ENCODE peak calls at places on chromosomes 4 and X, in five cellular contexts. A is fibroblast of lung, T is neural progenitor cell, N is GM23248, G is MM.1S. E is an unnamed sample.

GRCh38 chr4:182925298-182925738 is 8.1 kb upstream of the DCTD start:
- DNase-seq in G (peak), A (peak), T (peak), N (peak), E (peak)

GRCh38 chr4:152892985-152893384 is 43.1 kb upstream of the FHDC1 start:
- DNase-seq in G (no peak), T (no peak), A (no peak), N (no peak), E (no peak)

GRCh38 chr4:145920205-145920604 is 18.4 kb downstream of the ZNF827 start:
- DNase-seq in G (no peak), A (peak), T (no peak), N (peak), E (peak)

GRCh38 chr4:151677193-151677592 is 83.6 kb downstream of the GATB start:
- DNase-seq in N (no peak), A (no peak), G (no peak), T (no peak), E (no peak)

GRCh38 chrX:2967998-2968909 is 38.1 kb upstream of the ARSH start:
- DNase-seq in N (peak), A (peak), G (no peak), T (peak), E (peak)

GRCh38 chr4:117068120-117068519 is 17.3 kb downstream of the TRAM1L1 start:
- DNase-seq in G (no peak), N (no peak), T (no peak), A (no peak), E (no peak)

GRCh38 chrX:39985551-39985950 is 112.2 kb downstream of the BCOR start:
- DNase-seq in A (no peak), N (no peak), G (no peak), T (no peak), E (no peak)

GRCh38 chr4:143399113-143399949 is 62.7 kb downstream of the GAB1 start:
- DNase-seq in G (peak), T (peak), A (no peak), N (peak), E (no peak)

GRCh38 chrX:74383611-74384010 is 37.7 kb upstream of the SLC16A2 start:
- DNase-seq in N (peak), G (peak), A (peak), T (peak), E (peak)

GRCh38 chr4:154958621-154959358 is 177.7 kb downstream of the RBM46 start:
- DNase-seq in T (no peak), N (no peak), A (peak), G (no peak), E (no peak)

GRCh38 chrX:148567229-148567628 is 66.8 kb downstream of the AFF2 start:
- DNase-seq in N (peak), A (peak), G (no peak), T (no peak), E (peak)

GRCh38 chr4:142850478-142850877 is 4.4 kb upstream of the INPP4B start:
- DNase-seq in N (peak), G (no peak), T (peak), A (no peak), E (no peak)

GRCh38 chrX:20514358-20514757 is 247.6 kb upstream of the RPS6KA3 start:
- DNase-seq in G (no peak), N (peak), T (no peak), A (peak), E (peak)

GRCh38 chrX:13863326-13863725 is 46.4 kb upstream of the GPM6B start:
- DNase-seq in G (no peak), N (no peak), T (no peak), A (peak), E (peak)

GRCh38 chr4:185435466-185435865 is 9.7 kb upstream of the UFSP2 start:
- DNase-seq in G (no peak), N (no peak), A (no peak), T (no peak), E (no peak)

GRCh38 chr4:155805016-155805415 is 46.2 kb downstream of the GUCY1B1 start:
- DNase-seq in G (no peak), N (peak), A (peak), T (no peak), E (peak)

GRCh38 chr4:146638801-146639351 is at the start of gene POU4F2:
- DNase-seq in A (peak), T (peak), G (no peak), N (peak), E (peak)

GRCh38 chr4:68361146-68361589 is 11.3 kb upstream of the YTHDC1 start:
- DNase-seq in N (peak), G (no peak), T (no peak), A (peak), E (peak)

GRCh38 chrX:82692991-82693390 is 815.1 kb upstream of the POU3F4 start:
- DNase-seq in T (no peak), A (no peak), N (no peak), G (no peak), E (no peak)

GRCh38 chr4:110869114-110869513 is 246.2 kb upstream of the PITX2 start:
- DNase-seq in A (peak), N (peak), T (no peak), G (no peak), E (peak)

GRCh38 chr4:17347445-17347844 is 164.4 kb downstream of the QDPR start:
- DNase-seq in N (peak), T (peak), G (peak), A (peak), E (no peak)

GRCh38 chrX:41382699-41383645 is 49.0 kb downstream of the DDX3X start:
- DNase-seq in G (no peak), A (peak), N (peak), T (no peak), E (peak)

GRCh38 chrX:23990455-23990854 is 36.5 kb downstream of the KLHL15 start:
- DNase-seq in N (no peak), A (no peak), T (no peak), G (no peak), E (no peak)

GRCh38 chr4:3257125-3257690 is 8.2 kb downstream of the MSANTD1 start:
- DNase-seq in N (no peak), A (no peak), T (no peak), G (no peak), E (no peak)

GRCh38 chrX:1449581-1450149 is 3.0 kb downstream of the ASMTL start:
- DNase-seq in G (no peak), A (no peak), T (no peak), N (no peak), E (no peak)

GRCh38 chrX:53374923-53375322 is 47.5 kb downstream of the SMC1A start:
- DNase-seq in G (no peak), T (no peak), A (no peak), N (no peak), E (no peak)

GRCh38 chr4:159723341-159724048 is 620.6 kb downstream of the RAPGEF2 start:
- DNase-seq in N (no peak), A (peak), G (no peak), T (no peak), E (no peak)

GRCh38 chr4:28463184-28463690 is 1602.6 kb downstream of the STIM2 start:
- DNase-seq in A (no peak), G (no peak), T (no peak), N (no peak), E (no peak)
- H2AFZ ChIP-seq in A (peak), G (no peak), T (peak), N (peak), E (no peak)

GRCh38 chr4:112510468-112511293 is 5.3 kb downstream of the NEUROG2 start:
- DNase-seq in N (no peak), A (no peak), G (no peak), T (peak), E (no peak)
- TF ChIP-seq EZH2 in N (peak), A (peak), G (no peak), T (no peak), E (peak)

GRCh38 chr4:89660444-89660843 is 176.5 kb downstream of the SNCA start:
- DNase-seq in N (no peak), T (no peak), G (no peak), A (no peak), E (no peak)

GRCh38 chr4:89660851-89661250 is 176.1 kb downstream of the SNCA start:
- DNase-seq in A (no peak), T (no peak), G (no peak), N (peak), E (no peak)

GRCh38 chr4:89664521-89664920 is 172.4 kb downstream of the SNCA start:
- DNase-seq in A (no peak), G (no peak), T (no peak), N (no peak), E (no peak)

GRCh38 chr4:89658701-89659024 is 178.3 kb downstream of the SNCA start:
- DNase-seq in N (no peak), A (no peak), T (no peak), G (peak), E (no peak)

DNA sequence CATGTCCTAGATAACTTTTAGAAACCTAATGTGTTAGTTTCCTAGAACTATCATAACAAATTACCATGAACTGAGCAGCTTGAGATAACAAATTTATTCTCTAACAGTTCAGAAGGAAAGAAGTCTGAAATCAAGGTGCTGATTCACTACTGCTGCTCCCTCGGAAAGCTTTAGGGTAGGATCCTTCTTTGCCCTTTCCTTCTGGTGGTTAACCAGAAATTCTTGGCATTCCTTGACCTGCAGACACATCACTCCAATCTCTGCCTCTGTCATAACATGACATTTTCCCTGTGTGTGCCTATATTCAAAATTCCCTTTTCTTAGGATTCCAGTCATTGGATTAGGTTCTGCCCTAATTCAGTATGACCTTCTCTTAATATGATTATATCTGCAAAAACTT is 175.5 kb downstream of the SNCA start:
- DNase-seq in N (peak), A (peak), T (peak), G (no peak), E (peak)
- H2AFZ ChIP-seq in N (peak), A (no peak), T (peak), G (no peak), E (no peak)

GRCh38 chr4:139558235-139559094 is 2.4 kb upstream of the SETD7 start:
- DNase-seq in G (no peak), T (no peak), A (no peak), N (no peak), E (no peak)
- TF ChIP-seq EZH2 in G (no peak), T (no peak), A (peak), N (no peak), E (no peak)

E was measured in astrocyte.